ENCODE peak calls at places on chromosomes 6 and 20, in four cellular contexts. One of them, this sample, is unnamed.

GRCh38 chr6:13813011-13813410 is 1.3 kb downstream of the MCUR1 start:
- DNase-seq in sigmoid colon: no peak
- DNase-seq in esophagus squamous epithelium: no peak
- DNase-seq in lower lobe of right lung: no peak
- DNase-seq in this sample: no peak

GRCh38 chr6:45991189-45991588 is 24.5 kb downstream of the CLIC5 start:
- DNase-seq in sigmoid colon: no peak
- DNase-seq in esophagus squamous epithelium: no peak
- DNase-seq in lower lobe of right lung: no peak
- DNase-seq in this sample: no peak

GRCh38 chr6:116616757-116617093 is 446 bp downstream of the RSPH4A start:
- DNase-seq in sigmoid colon: peak; percentile 64
- DNase-seq in esophagus squamous epithelium: no peak
- DNase-seq in lower lobe of right lung: no peak
- DNase-seq in this sample: no peak

GRCh38 chr6:104580452-104580851 is 279.3 kb downstream of the HACE1 start:
- DNase-seq in sigmoid colon: no peak
- DNase-seq in esophagus squamous epithelium: no peak
- DNase-seq in lower lobe of right lung: no peak
- DNase-seq in this sample: no peak

GRCh38 chr20:59802471-59803221 is 130.8 kb downstream of the SYCP2 start:
- DNase-seq in sigmoid colon: peak; percentile 47
- DNase-seq in esophagus squamous epithelium: no peak
- DNase-seq in lower lobe of right lung: no peak
- DNase-seq in this sample: no peak

GRCh38 chr6:121951918-121952379 is 447.5 kb upstream of the HSF2 start:
- DNase-seq in sigmoid colon: no peak
- DNase-seq in esophagus squamous epithelium: no peak
- DNase-seq in lower lobe of right lung: no peak
- DNase-seq in this sample: peak; percentile 78

GRCh38 chr6:163249651-163250101 is 164.8 kb upstream of the QKI start:
- DNase-seq in sigmoid colon: no peak
- DNase-seq in esophagus squamous epithelium: no peak
- DNase-seq in lower lobe of right lung: peak; percentile 55
- DNase-seq in this sample: no peak

GRCh38 chr6:152110878-152111820 is 303.7 kb downstream of the ESR1 start:
- DNase-seq in sigmoid colon: no peak
- DNase-seq in esophagus squamous epithelium: no peak
- DNase-seq in lower lobe of right lung: no peak
- DNase-seq in this sample: no peak

GRCh38 chr6:169224185-169224695 is 29.4 kb downstream of the THBS2 start:
- DNase-seq in sigmoid colon: peak; percentile 61
- DNase-seq in esophagus squamous epithelium: no peak
- DNase-seq in lower lobe of right lung: no peak
- DNase-seq in this sample: peak; percentile 96

GRCh38 chr20:44742304-44743079 is 3.2 kb upstream of the KCNK15 start:
- DNase-seq in sigmoid colon: no peak
- DNase-seq in esophagus squamous epithelium: no peak
- DNase-seq in lower lobe of right lung: no peak
- DNase-seq in this sample: no peak

GRCh38 chr20:47244451-47244850 is 112.0 kb downstream of the ZMYND8 start:
- DNase-seq in sigmoid colon: no peak
- DNase-seq in esophagus squamous epithelium: no peak
- DNase-seq in lower lobe of right lung: no peak
- DNase-seq in this sample: no peak

GRCh38 chr6:141925001-141925400 is 207.7 kb upstream of the GJE1 start:
- DNase-seq in sigmoid colon: no peak
- DNase-seq in esophagus squamous epithelium: no peak
- DNase-seq in lower lobe of right lung: no peak
- DNase-seq in this sample: no peak

GRCh38 chr6:160028487-160029275 is 59.8 kb downstream of the IGF2R start:
- DNase-seq in sigmoid colon: no peak
- DNase-seq in esophagus squamous epithelium: no peak
- DNase-seq in lower lobe of right lung: no peak
- DNase-seq in this sample: no peak

GRCh38 chr20:16821211-16822089 is 73.3 kb downstream of the OTOR start:
- DNase-seq in sigmoid colon: no peak
- DNase-seq in esophagus squamous epithelium: no peak
- DNase-seq in lower lobe of right lung: peak; percentile 49
- DNase-seq in this sample: no peak

GRCh38 chr20:64116016-64116415 is 8.7 kb upstream of the NPBWR2 start:
- DNase-seq in sigmoid colon: peak; percentile 59
- DNase-seq in esophagus squamous epithelium: no peak
- DNase-seq in lower lobe of right lung: peak; percentile 42
- DNase-seq in this sample: no peak

GRCh38 chr6:84466521-84466920 is 239.1 kb upstream of the CEP162 start:
- DNase-seq in sigmoid colon: no peak
- DNase-seq in esophagus squamous epithelium: no peak
- DNase-seq in lower lobe of right lung: no peak
- DNase-seq in this sample: no peak
- TF ChIP-seq CTCF in sigmoid colon: no peak
- TF ChIP-seq CTCF in esophagus squamous epithelium: no peak
- TF ChIP-seq CTCF in lower lobe of right lung: no peak
- TF ChIP-seq CTCF in this sample: no peak

GRCh38 chr20:17958326-17959256 is 10.0 kb downstream of the SNX5 start:
- DNase-seq in sigmoid colon: no peak
- DNase-seq in esophagus squamous epithelium: no peak
- DNase-seq in lower lobe of right lung: no peak
- DNase-seq in this sample: no peak
- H3K4me1 ChIP-seq in sigmoid colon: peaks cover 65% of the 10 kb centered on the region
- H3K4me1 ChIP-seq in esophagus squamous epithelium: peaks cover 88% of the 10 kb centered on the region
- H3K4me1 ChIP-seq in lower lobe of right lung: peaks cover 81% of the 10 kb centered on the region
- H3K4me1 ChIP-seq in this sample: peaks cover under 1% of the 10 kb centered on the region

GRCh38 chr6:33018904-33019303 is 9.5 kb upstream of the HLA-DOA start:
- DNase-seq in sigmoid colon: peak; percentile 87
- DNase-seq in esophagus squamous epithelium: peak; percentile 63
- DNase-seq in lower lobe of right lung: peak; percentile 87
- DNase-seq in this sample: no peak

GRCh38 chr6:33018418-33018817 is 9.0 kb upstream of the HLA-DOA start:
- DNase-seq in sigmoid colon: no peak
- DNase-seq in esophagus squamous epithelium: no peak
- DNase-seq in lower lobe of right lung: no peak
- DNase-seq in this sample: no peak

GRCh38 chr6:33017024-33017423 is 7.6 kb upstream of the HLA-DOA start:
- DNase-seq in sigmoid colon: no peak
- DNase-seq in esophagus squamous epithelium: no peak
- DNase-seq in lower lobe of right lung: no peak
- DNase-seq in this sample: no peak

GRCh38 chr6:33017694-33018353 is 8.4 kb upstream of the HLA-DOA start:
- DNase-seq in sigmoid colon: no peak
- DNase-seq in esophagus squamous epithelium: no peak
- DNase-seq in lower lobe of right lung: no peak
- DNase-seq in this sample: no peak

GRCh38 chr6:33019358-33019757 is 10.0 kb upstream of the HLA-DOA start:
- DNase-seq in sigmoid colon: no peak
- DNase-seq in esophagus squamous epithelium: no peak
- DNase-seq in lower lobe of right lung: no peak
- DNase-seq in this sample: no peak
- H3K27me3 ChIP-seq in sigmoid colon: no peaks in the 10 kb centered on the region
- H3K27me3 ChIP-seq in esophagus squamous epithelium: no peaks in the 10 kb centered on the region
- H3K27me3 ChIP-seq in lower lobe of right lung: no peaks in the 10 kb centered on the region
- H3K27me3 ChIP-seq in this sample: peaks cover 77% of the 10 kb centered on the region

GRCh38 chr6:167807200-167807599 is 19.5 kb upstream of the AFDN start:
- DNase-seq in sigmoid colon: no peak
- DNase-seq in esophagus squamous epithelium: no peak
- DNase-seq in lower lobe of right lung: no peak
- DNase-seq in this sample: no peak

GRCh38 chr6:167805349-167806060 is 21.2 kb upstream of the AFDN start:
- DNase-seq in sigmoid colon: no peak
- DNase-seq in esophagus squamous epithelium: no peak
- DNase-seq in lower lobe of right lung: no peak
- DNase-seq in this sample: no peak

GRCh38 chr6:167803816-167804215 is 22.9 kb upstream of the AFDN start:
- DNase-seq in sigmoid colon: no peak
- DNase-seq in esophagus squamous epithelium: no peak
- DNase-seq in lower lobe of right lung: no peak
- DNase-seq in this sample: no peak

GRCh38 chr6:167804281-167805013 is 22.3 kb upstream of the AFDN start:
- DNase-seq in sigmoid colon: no peak
- DNase-seq in esophagus squamous epithelium: no peak
- DNase-seq in lower lobe of right lung: no peak
- DNase-seq in this sample: no peak

GRCh38 chr6:167806061-167806700 is 20.5 kb upstream of the AFDN start:
- DNase-seq in sigmoid colon: no peak
- DNase-seq in esophagus squamous epithelium: no peak
- DNase-seq in lower lobe of right lung: no peak
- DNase-seq in this sample: no peak
- TF ChIP-seq CTCF in sigmoid colon: no peak
- TF ChIP-seq CTCF in esophagus squamous epithelium: no peak
- TF ChIP-seq CTCF in lower lobe of right lung: no peak
- TF ChIP-seq CTCF in this sample: no peak

GRCh38 chr6:43990627-43991619 is 136.3 kb downstream of the MRPL14 start:
- DNase-seq in sigmoid colon: peak; percentile 36
- DNase-seq in esophagus squamous epithelium: no peak
- DNase-seq in lower lobe of right lung: peak; percentile 30
- DNase-seq in this sample: no peak
- H3K4me1 ChIP-seq in sigmoid colon: peaks cover 20% of the 10 kb centered on the region
- H3K4me1 ChIP-seq in esophagus squamous epithelium: peaks cover 15% of the 10 kb centered on the region
- H3K4me1 ChIP-seq in lower lobe of right lung: peaks cover 7% of the 10 kb centered on the region
- H3K4me1 ChIP-seq in this sample: no peaks in the 10 kb centered on the region

GRCh38 chr20:20371681-20372080 is 3.8 kb downstream of the INSM1 start:
- DNase-seq in sigmoid colon: no peak
- DNase-seq in esophagus squamous epithelium: no peak
- DNase-seq in lower lobe of right lung: no peak
- DNase-seq in this sample: no peak

GRCh38 chr20:20375862-20376261 is 8.0 kb downstream of the INSM1 start:
- DNase-seq in sigmoid colon: no peak
- DNase-seq in esophagus squamous epithelium: no peak
- DNase-seq in lower lobe of right lung: no peak
- DNase-seq in this sample: no peak

GRCh38 chr20:20370087-20370575 is 2.2 kb downstream of the INSM1 start:
- DNase-seq in sigmoid colon: no peak
- DNase-seq in esophagus squamous epithelium: no peak
- DNase-seq in lower lobe of right lung: no peak
- DNase-seq in this sample: no peak

GRCh38 chr20:20371133-20371532 is 3.2 kb downstream of the INSM1 start:
- DNase-seq in sigmoid colon: no peak
- DNase-seq in esophagus squamous epithelium: no peak
- DNase-seq in lower lobe of right lung: no peak
- DNase-seq in this sample: no peak

DNA sequence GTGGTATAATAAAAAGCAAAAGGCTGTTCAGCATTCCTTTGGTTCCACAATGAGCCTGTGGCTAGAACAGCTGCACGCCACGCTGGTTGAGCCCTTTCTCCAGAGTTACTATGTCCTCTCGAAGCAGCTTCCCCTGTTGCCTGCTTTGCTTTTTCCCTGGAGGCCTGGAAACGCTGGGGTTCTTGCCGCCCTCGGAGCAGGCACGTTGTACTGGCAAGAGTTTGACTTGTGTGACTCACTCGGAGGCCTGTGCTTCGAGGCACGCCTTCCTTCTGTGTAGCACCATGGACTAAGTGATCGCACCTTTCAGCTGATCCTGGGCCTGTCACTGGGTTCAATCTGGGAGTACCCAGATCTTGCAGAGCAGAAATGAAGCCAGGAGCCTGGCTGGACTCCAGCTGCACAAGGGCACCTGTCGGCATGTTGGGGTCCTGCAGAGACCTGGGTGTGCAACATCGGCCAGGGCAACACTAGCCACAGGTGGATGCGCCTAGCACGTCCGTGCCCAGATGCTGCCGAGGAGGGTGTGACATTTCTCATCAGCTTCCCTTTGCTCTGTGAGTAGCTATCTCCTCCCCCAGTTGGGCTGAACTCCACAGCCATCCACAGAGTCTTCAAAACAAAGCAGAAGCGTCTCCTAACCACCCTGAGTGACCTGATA is 5.3 kb downstream of the INSM1 start:
- DNase-seq in sigmoid colon: no peak
- DNase-seq in esophagus squamous epithelium: no peak
- DNase-seq in lower lobe of right lung: no peak
- DNase-seq in this sample: peak; percentile 35
- H3K27me3 ChIP-seq in sigmoid colon: peaks cover 39% of the 10 kb centered on the region
- H3K27me3 ChIP-seq in esophagus squamous epithelium: peaks cover 23% of the 10 kb centered on the region
- H3K27me3 ChIP-seq in lower lobe of right lung: peaks cover 60% of the 10 kb centered on the region
- H3K27me3 ChIP-seq in this sample: peaks cover 68% of the 10 kb centered on the region

GRCh38 chr6:99129835-99130234 is 182.1 kb upstream of the FBXL4 start:
- DNase-seq in sigmoid colon: no peak
- DNase-seq in esophagus squamous epithelium: no peak
- DNase-seq in lower lobe of right lung: no peak
- DNase-seq in this sample: no peak

GRCh38 chr6:99132026-99132425 is 184.3 kb upstream of the FBXL4 start:
- DNase-seq in sigmoid colon: no peak
- DNase-seq in esophagus squamous epithelium: no peak
- DNase-seq in lower lobe of right lung: no peak
- DNase-seq in this sample: no peak

DNA sequence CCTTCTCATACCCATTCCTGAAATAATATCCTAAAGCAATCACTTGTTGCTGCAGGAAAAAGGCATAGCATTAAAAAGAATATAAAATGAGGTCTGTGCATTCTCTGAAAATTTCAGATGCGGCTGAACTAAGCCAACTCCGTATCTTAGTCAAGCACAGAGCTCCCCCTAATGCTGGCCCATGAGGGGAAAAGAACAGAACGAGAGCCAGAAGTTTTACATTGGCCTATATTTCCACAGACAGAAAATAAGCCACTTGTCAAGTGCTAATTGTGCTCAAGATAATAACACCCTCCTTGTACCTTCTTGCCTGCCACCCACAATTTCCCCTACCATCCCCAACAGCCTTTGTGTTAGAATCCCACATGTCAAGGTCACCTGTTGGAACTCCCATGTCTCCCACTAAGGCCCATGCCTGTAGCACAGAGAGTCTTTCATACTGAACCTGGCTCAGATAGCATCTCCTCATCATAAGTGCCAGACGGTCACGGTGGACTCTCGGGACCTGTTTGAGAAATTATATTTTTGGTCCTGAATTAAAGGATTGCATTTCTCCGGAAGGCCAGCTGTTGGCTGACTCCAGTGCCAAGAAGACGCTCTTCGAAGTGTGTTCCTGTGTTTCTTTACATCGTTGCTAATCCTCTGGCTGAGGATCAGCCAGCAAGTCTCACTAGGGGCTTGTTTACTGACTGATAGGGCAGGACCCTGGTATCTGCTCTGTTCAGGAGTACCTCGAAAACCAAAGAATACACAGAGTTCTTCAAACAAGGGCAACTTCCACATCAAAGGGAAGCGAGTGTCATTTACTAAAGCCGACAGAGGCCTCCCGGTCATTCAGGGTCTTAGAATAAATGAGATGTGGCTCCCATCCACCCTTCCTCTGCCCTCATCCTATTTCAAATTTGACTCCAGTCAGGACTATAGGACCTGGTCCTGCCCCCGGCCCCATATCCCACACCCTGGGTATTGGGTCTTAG is 183.4 kb upstream of the FBXL4 start:
- DNase-seq in sigmoid colon: no peak
- DNase-seq in esophagus squamous epithelium: no peak
- DNase-seq in lower lobe of right lung: no peak
- DNase-seq in this sample: no peak
- TF ChIP-seq CTCF in sigmoid colon: no peak
- TF ChIP-seq CTCF in esophagus squamous epithelium: no peak
- TF ChIP-seq CTCF in lower lobe of right lung: no peak
- TF ChIP-seq CTCF in this sample: no peak

DNA sequence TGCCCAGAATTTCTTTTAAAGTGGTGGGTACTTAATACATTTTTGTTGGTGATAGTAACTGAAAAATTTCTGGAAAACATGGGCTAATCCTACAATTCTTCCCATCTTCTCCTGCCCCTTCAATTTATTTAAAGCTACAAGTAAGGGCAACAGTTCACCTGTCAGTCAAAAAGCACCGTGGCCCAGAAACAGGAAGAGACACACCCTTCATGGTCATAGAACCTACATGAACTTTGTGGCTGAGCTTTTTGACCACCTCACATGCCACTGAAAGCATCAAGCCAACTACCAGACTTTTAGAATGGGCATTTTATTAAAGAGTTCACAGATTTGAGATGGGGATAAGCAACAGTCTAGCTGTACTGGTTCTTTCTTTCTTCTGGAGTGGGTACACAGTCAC is 201.1 kb upstream of the CNR1 start:
- DNase-seq in sigmoid colon: no peak
- DNase-seq in esophagus squamous epithelium: no peak
- DNase-seq in lower lobe of right lung: no peak
- DNase-seq in this sample: no peak
- H3K4me1 ChIP-seq in sigmoid colon: no peaks in the 10 kb centered on the region
- H3K4me1 ChIP-seq in esophagus squamous epithelium: no peaks in the 10 kb centered on the region
- H3K4me1 ChIP-seq in lower lobe of right lung: no peaks in the 10 kb centered on the region
- H3K4me1 ChIP-seq in this sample: peaks cover 18% of the 10 kb centered on the region

This sample was measured in foreskin keratinocyte.